ENCODE peak calls at places on chromosome 4, in nine cellular contexts. J is ovary; Q is neural crest cell; K is heart left ventricle; T is NCI-H2081; R is stimulated activated CD8-positive, alpha-beta memory T cell treated with anti-CD3 and anti-CD28 coated beads, Interleukin-4, amount 100 ng/mL, for 48 hours; A is cerebellum; D is EL; Z is hippocampal formation. M is an unnamed sample.

GRCh38 chr4:148004228-148004813 is 272.4 kb downstream of the ARHGAP10 start:
- DNase-seq in J (no peak), Q (no peak), K (peak), T (no peak), R (no peak), A (no peak), D (no peak), Z (no peak), M (no peak)

GRCh38 chr4:127870688-127871087 is 10.0 kb upstream of the PLK4 start:
- DNase-seq in J (no peak), Q (no peak), K (peak), T (no peak), R (no peak), A (no peak), D (peak), Z (no peak), M (no peak)

GRCh38 chr4:109511414-109511813 is 48.6 kb upstream of the MCUB start:
- DNase-seq in J (no peak), Q (no peak), K (no peak), T (no peak), R (no peak), A (no peak), D (no peak), Z (no peak), M (no peak)

GRCh38 chr4:140971077-140971792 is 162.0 kb downstream of the RNF150 start:
- DNase-seq in J (no peak), Q (no peak), K (peak), T (no peak), R (no peak), A (peak), D (no peak), Z (no peak), M (no peak)

GRCh38 chr4:171186700-171187099 is 626.5 kb upstream of the GALNTL6 start:
- DNase-seq in J (no peak), Q (no peak), K (no peak), T (no peak), R (no peak), A (no peak), D (no peak), Z (no peak), M (peak)

GRCh38 chr4:22842360-22842759 is 149.6 kb downstream of the GBA3 start:
- DNase-seq in J (no peak), Q (no peak), K (no peak), T (peak), R (no peak), A (no peak), D (no peak), Z (no peak), M (no peak)

GRCh38 chr4:16642897-16643296 is 255.5 kb downstream of the LDB2 start:
- DNase-seq in J (no peak), Q (no peak), K (no peak), T (no peak), R (no peak), A (no peak), D (peak), Z (no peak), M (no peak)

GRCh38 chr4:120155287-120155686 is 88.6 kb upstream of the MAD2L1 start:
- DNase-seq in J (no peak), Q (no peak), K (no peak), T (no peak), R (no peak), A (no peak), D (no peak), Z (no peak), M (no peak)

GRCh38 chr4:1964443-1964842 is 44.3 kb downstream of the NELFA start:
- DNase-seq in J (no peak), Q (no peak), K (no peak), T (no peak), R (no peak), A (no peak), D (no peak), Z (no peak), M (no peak)

GRCh38 chr4:168183717-168184571 is 91.6 kb downstream of the ANXA10 start:
- DNase-seq in J (no peak), Q (no peak), K (no peak), T (peak), R (no peak), A (peak), D (peak), Z (no peak), M (peak)

GRCh38 chr4:1767058-1767769 is 25.9 kb upstream of the FGFR3 start:
- DNase-seq in J (peak), Q (peak), K (no peak), T (peak), R (no peak), A (no peak), D (no peak), Z (no peak), M (peak)

GRCh38 chr4:113384600-113384999 is 335.1 kb downstream of the ANK2 start:
- DNase-seq in J (no peak), Q (no peak), K (no peak), T (no peak), R (no peak), A (no peak), D (peak), Z (no peak), M (no peak)

M was measured in NB4.